ENCODE peak calls at places on chromosomes 1 and 21, in six cellular contexts. T is adipocyte; B is CD4-positive, alpha-beta memory T cell; Q is astrocyte of the cerebellum; P is BE2C; A is skeletal muscle cell. I is an unnamed sample.

GRCh38 chr1:35261412-35262120 is 6.9 kb upstream of the ZMYM4 start:
- DNase-seq in T (no peak), P (no peak), B (no peak), A (no peak), Q (no peak), I (no peak)

GRCh38 chr1:27071049-27071416 is 58.4 kb upstream of the TENT5B start:
- DNase-seq in A (peak; percentile 20), T (peak; percentile 32), Q (no peak), P (peak; percentile 39), B (no peak), I (peak; percentile 42)

GRCh38 chr1:7069888-7070287 is 284.6 kb downstream of the CAMTA1 start:
- DNase-seq in A (no peak), T (peak; percentile 32), P (no peak), Q (no peak), B (no peak), I (no peak)

GRCh38 chr1:39228263-39228662 is 23.8 kb downstream of the MACF1 start:
- DNase-seq in T (no peak), A (no peak), B (no peak), P (no peak), Q (no peak), I (no peak)

GRCh38 chr1:201496296-201496690 is 10.6 kb downstream of the CSRP1 start:
- DNase-seq in Q (no peak), P (peak; percentile 32), A (no peak), B (no peak), T (no peak), I (no peak)

GRCh38 chr1:8023995-8024313 is 2.2 kb downstream of the ERRFI1 start:
- DNase-seq in A (no peak), T (no peak), B (no peak), P (no peak), Q (no peak), I (no peak)

GRCh38 chr1:70586046-70586445 is 175.0 kb downstream of the CTH start:
- DNase-seq in A (no peak), B (no peak), Q (no peak), T (no peak), P (no peak), I (no peak)

GRCh38 chr1:36217667-36218066 is 6.6 kb upstream of the THRAP3 start:
- DNase-seq in A (no peak), T (peak; percentile 37), P (no peak), B (no peak), Q (no peak), I (peak; percentile 41)

GRCh38 chr1:47776554-47777156 is 220.5 kb downstream of the TRABD2B start:
- DNase-seq in P (no peak), A (no peak), B (no peak), Q (no peak), T (no peak), I (no peak)

GRCh38 chr1:54118704-54119103 is 34.1 kb downstream of the CDCP2 start:
- DNase-seq in B (no peak), A (peak; percentile 61), T (peak; percentile 47), Q (no peak), P (no peak), I (peak; percentile 18)

GRCh38 chr1:185595835-185596667 is 138.1 kb upstream of the HMCN1 start:
- DNase-seq in B (peak; percentile 56), P (peak; percentile 60), A (no peak), T (peak; percentile 66), Q (peak; percentile 23), I (peak; percentile 34)

GRCh38 chr1:7218210-7218832 is 433.1 kb downstream of the CAMTA1 start:
- DNase-seq in P (peak; percentile 45), A (no peak), B (no peak), T (peak; percentile 60), Q (peak; percentile 24), I (peak; percentile 55)

GRCh38 chr1:33140153-33141149 is 41.4 kb downstream of the TRIM62 start:
- DNase-seq in B (no peak), P (no peak), A (no peak), Q (no peak), T (peak; percentile 49), I (peak; percentile 33)

GRCh38 chr1:211789641-211790464 is 40.7 kb downstream of the LPGAT1 start:
- DNase-seq in P (no peak), T (no peak), B (no peak), Q (no peak), A (no peak), I (no peak)

GRCh38 chr1:111139234-111139955 is 498 bp downstream of the DRAM2 start:
- DNase-seq in T (peak; percentile 79), P (no peak), Q (peak; percentile 38), B (no peak), A (peak; percentile 4), I (peak; percentile 67)

GRCh38 chr1:32180186-32181060 is 948 bp downstream of the TXLNA start:
- DNase-seq in P (peak; percentile 57), A (no peak), T (peak; percentile 80), Q (no peak), B (no peak), I (peak; percentile 75)

GRCh38 chr21:23307065-23307464 is 2300.2 kb downstream of the MRPL39 start:
- DNase-seq in A (no peak), T (no peak), P (no peak), B (no peak), Q (no peak), I (no peak)

GRCh38 chr1:11500881-11501280 is 21.9 kb downstream of the DISP3 start:
- DNase-seq in A (no peak), P (no peak), T (no peak), Q (no peak), B (no peak), I (no peak)

GRCh38 chr1:114594046-114594445 is 12.6 kb upstream of the BCAS2 start:
- DNase-seq in P (no peak), B (no peak), T (no peak), Q (no peak), A (no peak), I (no peak)

GRCh38 chr1:51535006-51535592 is 16.0 kb upstream of the EPS15 start:
- DNase-seq in A (peak; percentile 22), T (peak; percentile 90), Q (peak; percentile 59), B (peak; percentile 43), P (peak; percentile 20), I (peak; percentile 78)

GRCh38 chr1:203089651-203090045 is 3.8 kb upstream of the MYOG start:
- DNase-seq in A (peak; percentile 41), P (no peak), T (no peak), Q (no peak), B (no peak), I (no peak)

GRCh38 chr1:55626326-55626725 is 411.2 kb upstream of the USP24 start:
- DNase-seq in B (no peak), P (no peak), A (no peak), T (peak; percentile 87), Q (no peak), I (peak; percentile 48)

GRCh38 chr1:226125831-226126230 is 60.7 kb downstream of the ACBD3 start:
- DNase-seq in P (no peak), T (no peak), A (no peak), Q (no peak), B (no peak), I (no peak)

GRCh38 chr1:228867093-228867950 is 132.0 kb downstream of the RHOU start:
- DNase-seq in T (no peak), A (no peak), P (peak; percentile 94), Q (no peak), B (no peak), I (peak; percentile 92)

GRCh38 chr1:31583082-31583994 is 7.0 kb downstream of the TINAGL1 start:
- DNase-seq in Q (no peak), A (no peak), T (no peak), P (no peak), B (no peak), I (no peak)

GRCh38 chr1:212247179-212247721 is 38.0 kb upstream of the PPP2R5A start:
- DNase-seq in T (peak; percentile 82), B (no peak), Q (no peak), A (peak; percentile 62), P (no peak), I (peak; percentile 69)

DNA sequence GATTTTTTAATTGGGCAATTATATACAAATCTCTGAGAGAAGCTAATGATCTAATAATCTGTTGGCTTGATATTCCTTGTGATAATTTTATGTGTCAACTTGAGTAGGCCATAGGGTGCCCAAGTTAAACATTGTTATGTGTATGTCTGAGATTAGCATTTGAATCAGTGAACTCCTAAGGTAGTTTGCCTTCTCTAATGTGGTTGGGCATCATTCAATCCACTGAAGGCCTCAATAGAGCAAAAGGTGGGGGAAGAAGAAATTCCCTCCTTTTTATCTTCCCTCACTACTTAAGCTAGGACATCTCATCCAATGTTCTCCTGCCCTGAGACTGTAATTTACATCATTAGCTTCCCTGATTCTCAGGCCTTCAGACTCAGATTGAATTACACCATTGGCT is 394.5 kb downstream of the LMO4 start:
- DNase-seq in T (no peak), B (no peak), Q (no peak), A (no peak), P (no peak), I (no peak)
- H3K4me3 ChIP-seq in T (no peak overlapping the region), B (no peak overlapping the region), Q (no peak overlapping the region), A (no peak overlapping the region), P (no peak overlapping the region), I (no peak overlapping the region)

DNA sequence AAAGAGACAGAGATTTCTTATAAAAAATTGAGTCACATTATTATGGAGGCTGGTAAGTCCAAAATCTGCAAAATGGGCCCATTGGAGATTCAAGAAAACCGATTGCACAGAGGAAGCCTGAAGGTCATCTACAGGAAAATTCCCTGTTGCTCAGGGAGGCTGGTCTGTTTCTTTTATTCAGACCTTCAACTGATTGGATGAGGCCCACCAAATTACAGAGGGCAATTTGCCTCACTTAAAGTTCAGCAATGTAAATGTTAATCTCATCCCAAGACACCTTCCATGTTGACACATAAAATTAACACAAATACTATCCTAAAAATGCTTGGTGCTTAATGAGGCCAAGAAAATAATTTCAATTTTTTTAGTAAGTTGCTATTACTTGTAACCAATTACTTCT is 219.2 kb upstream of the RUNX1 start:
- DNase-seq in T (no peak), Q (no peak), B (no peak), P (no peak), A (no peak), I (no peak)
- H3K4me3 ChIP-seq in T (no peak overlapping the region), Q (no peak overlapping the region), B (no peak overlapping the region), P (no peak overlapping the region), A (no peak overlapping the region), I (no peak overlapping the region)

GRCh38 chr1:45326627-45327591 is at the start of gene HPDL:
- DNase-seq in Q (no peak), B (peak; percentile 25), T (peak; percentile 69), P (peak; percentile 76), A (no peak), I (peak; percentile 47)

GRCh38 chr1:45322486-45323040 is 4.1 kb upstream of the HPDL start:
- DNase-seq in P (no peak), A (no peak), B (no peak), T (no peak), Q (no peak), I (no peak)

GRCh38 chr1:45328680-45329079 is 2.0 kb downstream of the HPDL start:
- DNase-seq in A (no peak), T (no peak), P (no peak), Q (no peak), B (no peak), I (no peak)

GRCh38 chr1:45327644-45328515 is 1.2 kb downstream of the HPDL start:
- DNase-seq in B (no peak), A (no peak), T (no peak), Q (no peak), P (no peak), I (no peak)

GRCh38 chr1:45325816-45326506 is 734 bp upstream of the HPDL start:
- DNase-seq in Q (no peak), B (no peak), A (no peak), P (no peak), T (no peak), I (no peak)
- H3K4me3 ChIP-seq in Q (peak overlapping the region; percentile 47), B (no peak overlapping the region), A (peak overlapping the region; percentile 49), P (peak overlapping the region; percentile 44), T (peak overlapping the region; percentile 84), I (peak overlapping the region; percentile 60)

GRCh38 chr1:59061876-59062275 is 235.0 kb upstream of the FGGY start:
- DNase-seq in P (no peak), T (peak; percentile 95), Q (peak; percentile 85), A (peak; percentile 87), B (no peak), I (peak; percentile 97)
- H3K4me3 ChIP-seq in P (no peak overlapping the region), T (peak overlapping the region; percentile 88), Q (peak overlapping the region; percentile 19), A (peak overlapping the region; percentile 44), B (no peak overlapping the region), I (peak overlapping the region; percentile 60)